ENCODE peak calls at places on chromosomes 4 and X, in five cellular contexts. One of them, this sample, is unnamed.

GRCh38 chrX:139559383-139560042 is 29.0 kb downstream of the F9 start:
- DNase-seq in H4: peak; percentile 62
- DNase-seq in retina: peak; percentile 33
- DNase-seq in stomach: peak; percentile 36
- DNase-seq in nephron progenitor cell: peak; percentile 21
- DNase-seq in this sample: peak; percentile 46

GRCh38 chrX:45347877-45348675 is 147.4 kb upstream of the DIPK2B start:
- DNase-seq in H4: no peak
- DNase-seq in retina: no peak
- DNase-seq in stomach: no peak
- DNase-seq in nephron progenitor cell: no peak
- DNase-seq in this sample: no peak

GRCh38 chrX:53729756-53730155 is 43.2 kb upstream of the HUWE1 start:
- DNase-seq in H4: no peak
- DNase-seq in retina: no peak
- DNase-seq in stomach: no peak
- DNase-seq in nephron progenitor cell: no peak
- DNase-seq in this sample: no peak

GRCh38 chr4:5959221-5959982 is 58.8 kb downstream of the C4orf50 start:
- DNase-seq in H4: no peak
- DNase-seq in retina: no peak
- DNase-seq in stomach: peak; percentile 13
- DNase-seq in nephron progenitor cell: no peak
- DNase-seq in this sample: no peak

GRCh38 chrX:74923942-74924448 is 1.3 kb downstream of the NEXMIF start:
- DNase-seq in H4: no peak
- DNase-seq in retina: peak; percentile 86
- DNase-seq in stomach: no peak
- DNase-seq in nephron progenitor cell: peak; percentile 12
- DNase-seq in this sample: peak; percentile 4

GRCh38 chr4:169557061-169557636 is 55.2 kb downstream of the NEK1 start:
- DNase-seq in H4: peak; percentile 5
- DNase-seq in retina: no peak
- DNase-seq in stomach: no peak
- DNase-seq in nephron progenitor cell: no peak
- DNase-seq in this sample: no peak

GRCh38 chr4:146247356-146247755 is 33.0 kb downstream of the REELD1 start:
- DNase-seq in H4: no peak
- DNase-seq in retina: no peak
- DNase-seq in stomach: no peak
- DNase-seq in nephron progenitor cell: no peak
- DNase-seq in this sample: no peak

GRCh38 chr4:144948009-144948408 is 150.0 kb downstream of the ANAPC10 start:
- DNase-seq in H4: no peak
- DNase-seq in retina: peak; percentile 89
- DNase-seq in stomach: no peak
- DNase-seq in nephron progenitor cell: no peak
- DNase-seq in this sample: no peak

GRCh38 chr4:146534178-146534577 is 12.4 kb upstream of the SLC10A7 start:
- DNase-seq in H4: no peak
- DNase-seq in retina: no peak
- DNase-seq in stomach: no peak
- DNase-seq in nephron progenitor cell: no peak
- DNase-seq in this sample: no peak

GRCh38 chr4:26061248-26061986 is 147.4 kb downstream of the SMIM20 start:
- DNase-seq in H4: peak; percentile 79
- DNase-seq in retina: no peak
- DNase-seq in stomach: no peak
- DNase-seq in nephron progenitor cell: peak; percentile 16
- DNase-seq in this sample: no peak

This sample was measured in prostate gland.